ENCODE peak calls at places on chromosomes 7 and 10, in six cellular contexts. N is colonic mucosa, H is HL-60, O is neural progenitor cell, X is psoas muscle, Q is left ventricle myocardium inferior. Z is an unnamed sample.

GRCh38 chr10:6920072-6921019 is 340.3 kb upstream of the PRKCQ start:
- DNase-seq in N (peak; percentile 57), H (peak; percentile 75), O (peak; percentile 87), X (peak; percentile 79), Q (peak; percentile 55), Z (peak; percentile 51)

GRCh38 chr10:110436554-110437350 is 61.0 kb upstream of the DUSP5 start:
- DNase-seq in N (no peak), H (no peak), O (no peak), X (peak; percentile 11), Q (no peak), Z (no peak)

GRCh38 chr7:80830584-80831319 is 88.1 kb downstream of the SEMA3C start:
- DNase-seq in N (no peak), H (no peak), O (no peak), X (no peak), Q (no peak), Z (peak; percentile 35)

GRCh38 chr10:100717166-100717565 is 28.2 kb upstream of the PAX2 start:
- DNase-seq in N (no peak), H (no peak), O (no peak), X (no peak), Q (no peak), Z (no peak)

GRCh38 chr7:157674027-157674714 is 337.4 kb downstream of the DNAJB6 start:
- DNase-seq in N (no peak), H (no peak), O (no peak), X (no peak), Q (no peak), Z (no peak)

GRCh38 chr10:97726636-97727178 is 10.2 kb upstream of the ZFYVE27 start:
- DNase-seq in N (peak; percentile 72), H (no peak), O (peak; percentile 66), X (no peak), Q (no peak), Z (peak; percentile 92)

GRCh38 chr7:35652124-35652523 is 42.8 kb downstream of the HERPUD2 start:
- DNase-seq in N (no peak), H (no peak), O (no peak), X (no peak), Q (no peak), Z (no peak)

GRCh38 chr7:81185072-81185471 is 266.2 kb upstream of the SEMA3C start:
- DNase-seq in N (no peak), H (no peak), O (no peak), X (no peak), Q (no peak), Z (no peak)

GRCh38 chr7:82268632-82269031 is 174.9 kb downstream of the CACNA2D1 start:
- DNase-seq in N (no peak), H (no peak), O (no peak), X (no peak), Q (no peak), Z (no peak)

GRCh38 chr7:10429516-10429915 is 544.2 kb upstream of the PHF14 start:
- DNase-seq in N (no peak), H (no peak), O (peak; percentile 51), X (no peak), Q (no peak), Z (no peak)

GRCh38 chr10:45441239-45441638 is 67.2 kb downstream of the ALOX5 start:
- DNase-seq in N (no peak), H (no peak), O (no peak), X (no peak), Q (no peak), Z (no peak)

GRCh38 chr10:95906675-95907453 is 911 bp upstream of the CC2D2B start:
- DNase-seq in N (peak; percentile 63), H (peak; percentile 75), O (peak; percentile 60), X (peak; percentile 58), Q (peak; percentile 26), Z (peak; percentile 66)

GRCh38 chr10:13136651-13137050 is 24.7 kb upstream of the MCM10 start:
- DNase-seq in N (no peak), H (no peak), O (no peak), X (no peak), Q (no peak), Z (no peak)

GRCh38 chr7:121084748-121085336 is 96.3 kb downstream of the CPED1 start:
- DNase-seq in N (no peak), H (no peak), O (no peak), X (no peak), Q (no peak), Z (peak; percentile 94)

GRCh38 chr10:43132796-43133195 is 5.4 kb upstream of the CSGALNACT2 start:
- DNase-seq in N (peak; percentile 9), H (no peak), O (no peak), X (no peak), Q (no peak), Z (no peak)

GRCh38 chr10:3066317-3066931 is 924 bp upstream of the PFKP start:
- DNase-seq in N (no peak), H (no peak), O (peak; percentile 43), X (no peak), Q (no peak), Z (no peak)

DNA sequence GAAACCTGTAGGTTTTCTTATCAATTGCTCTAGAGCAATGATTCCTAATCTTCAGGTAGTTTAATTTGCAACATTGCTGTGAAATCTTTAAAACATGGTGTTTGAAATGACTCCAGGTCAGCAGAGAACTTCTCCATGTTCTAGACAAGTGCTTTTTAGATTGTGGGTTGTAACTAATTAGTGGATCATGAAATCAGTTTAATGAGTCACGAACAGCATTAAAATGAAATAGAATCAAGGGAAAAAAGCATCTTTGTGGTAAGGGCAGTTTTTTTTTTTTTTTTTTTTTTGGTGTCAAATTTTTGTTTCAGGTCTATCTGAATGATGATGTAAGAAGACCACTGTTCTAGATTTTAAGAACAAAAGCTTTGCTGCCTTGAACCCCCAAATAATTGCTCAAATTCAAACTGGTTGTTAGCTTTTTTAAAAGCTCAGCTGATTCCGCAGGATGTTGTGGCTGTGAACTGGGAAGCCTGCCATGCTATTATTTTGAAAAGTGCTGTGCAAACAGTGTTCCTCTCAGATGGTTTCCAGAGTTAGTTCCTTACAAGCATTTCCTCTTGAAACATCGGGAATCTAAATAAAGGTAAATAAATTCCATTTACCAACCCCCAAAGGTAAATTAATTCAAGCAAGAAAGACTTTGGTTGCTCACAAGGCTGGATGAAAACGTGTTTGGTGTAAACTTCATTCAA is 13.1 kb upstream of the PDK4 start:
- DNase-seq in N (peak; percentile 81), H (no peak), O (no peak), X (no peak), Q (no peak), Z (peak; percentile 71)
- H3K4me3 ChIP-seq in N (no peak overlapping the region), H (no peak overlapping the region), O (no peak overlapping the region), X (peak overlapping the region; percentile 40), Q (peak overlapping the region; percentile 53), Z (no peak overlapping the region)

DNA sequence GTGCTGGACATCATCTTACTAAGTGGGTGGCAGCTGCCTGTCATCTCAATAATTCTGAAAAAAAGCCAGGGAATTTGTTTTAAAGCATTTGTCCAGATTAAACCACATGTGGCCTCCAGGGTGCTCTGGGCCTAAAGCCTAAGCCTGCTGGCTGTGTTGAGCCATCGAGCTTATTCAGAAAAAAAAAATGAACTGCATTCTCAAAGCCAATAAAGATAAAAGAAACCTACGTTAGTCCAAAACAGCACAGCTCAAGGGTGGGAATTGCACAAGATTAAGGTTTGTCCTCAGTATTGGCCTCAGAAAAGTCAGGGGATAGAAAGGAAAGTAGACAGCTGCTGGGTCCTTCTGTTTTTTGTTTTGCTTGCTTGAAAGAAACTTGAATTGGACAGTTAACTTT is 22.6 kb upstream of the PRTFDC1 start:
- DNase-seq in N (no peak), H (no peak), O (peak; percentile 13), X (peak; percentile 77), Q (peak; percentile 53), Z (peak; percentile 92)
- TF ChIP-seq CTCF in N (no peak), H (no peak), O (no peak), X (no peak), Q (peak; percentile 28), Z (peak; percentile 33)

DNA sequence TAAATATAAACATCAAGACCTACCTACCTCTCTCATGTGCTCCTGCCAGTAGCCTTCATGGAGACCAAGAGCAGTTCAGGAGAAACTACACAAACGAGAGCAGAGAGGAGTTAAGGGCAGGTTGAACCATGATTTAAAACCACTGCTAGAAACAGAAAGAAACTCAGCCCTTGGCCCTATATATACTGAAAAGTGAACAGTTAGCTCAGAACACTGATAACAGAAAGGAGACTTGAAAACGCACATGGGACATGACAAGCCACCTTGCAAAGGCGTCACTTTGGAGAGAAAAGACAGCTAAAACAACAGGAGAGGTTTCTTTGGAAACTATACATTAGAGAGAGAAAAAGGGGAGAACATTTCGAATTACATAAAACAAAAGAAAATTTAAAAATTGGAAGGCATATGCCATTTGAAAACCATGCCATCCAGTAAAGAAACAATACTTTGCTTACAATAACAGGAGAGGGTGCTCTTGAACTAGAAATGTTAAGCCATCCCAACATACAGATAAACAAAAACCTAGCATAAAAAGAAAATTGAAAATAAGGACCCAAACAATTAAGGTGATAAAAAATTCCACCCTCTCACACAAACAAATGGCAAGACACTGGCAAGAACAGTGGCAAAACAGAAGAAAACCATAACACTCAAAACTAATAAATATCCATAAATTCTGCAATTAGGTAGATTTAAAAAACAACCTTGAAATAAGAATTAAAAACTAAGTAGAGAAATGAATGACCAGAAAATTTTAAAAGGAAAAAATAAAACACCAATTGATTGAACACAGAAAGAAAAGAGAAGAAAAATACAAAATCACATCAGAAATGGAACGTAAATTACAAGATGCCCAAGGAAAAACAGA is 232.7 kb downstream of the IMMP2L start:
- DNase-seq in N (no peak), H (no peak), O (no peak), X (no peak), Q (no peak), Z (peak; percentile 17)
- H3K4me3 ChIP-seq in N (no peak overlapping the region), H (no peak overlapping the region), O (no peak overlapping the region), X (no peak overlapping the region), Q (no peak overlapping the region), Z (no peak overlapping the region)

DNA sequence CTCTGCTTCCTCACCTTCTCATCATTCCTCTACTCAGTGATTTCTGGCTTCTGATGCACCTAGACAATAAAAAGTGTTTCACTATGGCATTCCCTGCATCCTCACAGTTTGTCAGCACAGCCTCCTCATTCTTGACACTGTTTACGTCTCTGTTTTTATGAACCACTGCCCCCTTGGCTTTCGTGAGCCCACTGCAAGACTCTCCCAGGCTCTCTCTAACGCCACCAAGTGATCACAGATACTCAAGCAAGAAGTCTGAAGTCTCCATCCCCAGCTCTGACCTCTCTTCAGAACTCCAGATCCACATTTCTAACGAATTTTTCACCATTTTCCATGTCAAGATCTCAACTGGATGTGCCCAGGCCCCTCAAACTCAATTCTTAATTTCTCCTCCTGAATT is 8.9 kb downstream of the SLC16A9 start:
- DNase-seq in N (no peak), H (no peak), O (peak; percentile 68), X (no peak), Q (no peak), Z (no peak)
- TF ChIP-seq CTCF in N (no peak), H (no peak), O (peak; percentile 56), X (no peak), Q (no peak), Z (no peak)

GRCh38 chr10:29319205-29319781 is 30.4 kb downstream of the LYZL1 start:
- DNase-seq in N (no peak), H (no peak), O (no peak), X (no peak), Q (no peak), Z (no peak)
- H3K4me3 ChIP-seq in N (no peak overlapping the region), H (no peak overlapping the region), O (no peak overlapping the region), X (no peak overlapping the region), Q (peak overlapping the region; percentile 33), Z (no peak overlapping the region)

GRCh38 chr10:122557516-122557915 is 3.0 kb upstream of the DMBT1 start:
- DNase-seq in N (no peak), H (no peak), O (peak; percentile 39), X (no peak), Q (no peak), Z (no peak)
- TF ChIP-seq CTCF in N (no peak), H (no peak), O (no peak), X (no peak), Q (no peak), Z (no peak)

GRCh38 chr7:112985377-112985987 is 101.1 kb downstream of the GPR85 start:
- DNase-seq in N (no peak), H (no peak), O (peak; percentile 11), X (no peak), Q (no peak), Z (peak; percentile 85)
- H3K4me3 ChIP-seq in N (no peak overlapping the region), H (no peak overlapping the region), O (no peak overlapping the region), X (no peak overlapping the region), Q (no peak overlapping the region), Z (peak overlapping the region; percentile 22)

Z was measured in fibroblast of mammary gland.